ENCODE peak calls at places on chromosomes 4 and X, in five cellular contexts. R, L, K, Z and W are unnamed samples.
A peak's percentile ranks its signal among the peaks of the same experiment; 100 is the strongest.

GRCh38 chr4:109294006-109294405 is 8.5 kb downstream of the COL25A1 start:
- DNase-seq in R (peak; percentile 78), L (peak; percentile 15), K (no peak), Z (no peak), W (no peak)

GRCh38 chr4:75469896-75470295 is 44.3 kb downstream of the RCHY1 start:
- DNase-seq in K (no peak), Z (no peak), L (no peak), R (no peak), W (no peak)

GRCh38 chr4:160091631-160092030 is 988.8 kb downstream of the RAPGEF2 start:
- DNase-seq in Z (no peak), R (no peak), L (no peak), K (peak; percentile 80), W (no peak)

GRCh38 chrX:107448625-107449468 is 605 bp upstream of the FRMPD3 start:
- DNase-seq in Z (peak; percentile 14), K (no peak), R (peak; percentile 57), L (peak; percentile 25), W (peak; percentile 9)

GRCh38 chr4:170027181-170027829 is 1.1 kb upstream of the MFAP3L start:
- DNase-seq in R (peak; percentile 98), Z (peak; percentile 99), K (peak; percentile 96), L (peak; percentile 87), W (peak; percentile 98)

GRCh38 chrX:110108381-110108796 is 105.5 kb downstream of the TMEM164 start:
- DNase-seq in Z (no peak), K (no peak), R (no peak), L (no peak), W (peak; percentile 66)

GRCh38 chrX:28205905-28206304 is 224.7 kb upstream of the DCAF8L1 start:
- DNase-seq in Z (no peak), R (peak; percentile 0), K (peak; percentile 14), L (no peak), W (no peak)

GRCh38 chrX:140933056-140933455 is 69.3 kb upstream of the SPANXB1 start:
- DNase-seq in K (no peak), L (no peak), R (no peak), Z (no peak), W (no peak)

GRCh38 chr4:4672397-4672796 is 130.5 kb upstream of the STX18 start:
- DNase-seq in K (no peak), L (no peak), R (no peak), Z (no peak), W (no peak)

GRCh38 chrX:129957241-129958099 is 25.0 kb upstream of the BCORL1 start:
- DNase-seq in Z (peak; percentile 46), L (peak; percentile 11), R (peak; percentile 90), K (no peak), W (peak; percentile 45)

GRCh38 chrX:69396916-69397315 is 107.2 kb upstream of the NALF2 start:
- DNase-seq in L (no peak), Z (no peak), K (no peak), R (peak; percentile 67), W (no peak)

GRCh38 chrX:150940844-150941495 is 42.2 kb upstream of the HMGB3 start:
- DNase-seq in R (no peak), L (no peak), K (no peak), Z (no peak), W (no peak)

GRCh38 chrX:153944140-153944799 is at the start of gene RENBP:
- DNase-seq in K (no peak), L (no peak), Z (no peak), R (peak; percentile 68), W (no peak)

GRCh38 chr4:120755864-120756263 is 166.7 kb downstream of the PRDM5 start:
- DNase-seq in Z (no peak), L (no peak), R (no peak), K (no peak), W (no peak)

GRCh38 chrX:53714580-53715335 is 28.2 kb upstream of the HUWE1 start:
- DNase-seq in K (peak; percentile 69), Z (peak; percentile 64), L (peak; percentile 89), R (peak; percentile 46), W (peak; percentile 13)

GRCh38 chrX:152897216-152898144 is at the start of gene ZNF185:
- DNase-seq in Z (peak; percentile 59), L (peak; percentile 76), K (no peak), R (peak; percentile 92), W (peak; percentile 22)

GRCh38 chr4:128528793-128529553 is 241.4 kb upstream of the PGRMC2 start:
- DNase-seq in Z (peak; percentile 100), R (peak; percentile 99), K (peak; percentile 85), L (peak; percentile 88), W (peak; percentile 91)

GRCh38 chr4:126583509-126583908 is 1049.2 kb upstream of the INTU start:
- DNase-seq in R (peak; percentile 87), K (peak; percentile 20), L (peak; percentile 20), Z (peak; percentile 6), W (peak; percentile 11)

GRCh38 chr4:164359881-164360280 is 394.1 kb upstream of the SMIM31 start:
- DNase-seq in Z (no peak), K (no peak), R (no peak), L (no peak), W (no peak)

GRCh38 chr4:7787681-7788141 is 151.9 kb downstream of the AFAP1 start:
- DNase-seq in K (no peak), R (no peak), Z (no peak), L (no peak), W (no peak)

GRCh38 chr4:48944659-48945290 is 38.2 kb upstream of the OCIAD2 start:
- DNase-seq in K (peak; percentile 61), R (peak; percentile 61), L (peak; percentile 30), Z (no peak), W (no peak)

DNA sequence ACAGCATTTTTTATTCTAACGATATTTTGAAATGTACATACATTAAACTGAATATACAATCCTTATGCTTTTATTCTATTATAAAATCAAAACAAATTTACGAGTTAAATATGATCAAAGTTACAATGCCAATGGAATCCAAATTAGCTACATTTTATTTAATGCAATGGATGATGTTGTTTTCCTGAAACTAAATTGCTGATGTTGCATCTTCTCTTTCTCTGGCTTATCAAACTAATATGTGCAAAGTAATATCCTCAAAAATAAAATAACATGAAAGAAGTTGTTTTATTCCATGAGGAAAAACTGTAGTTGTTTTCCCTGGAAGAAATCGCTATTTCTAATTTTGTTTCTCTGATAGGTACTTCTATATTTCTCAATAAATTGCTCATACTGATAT is 106.8 kb downstream of the ASB9 start:
- DNase-seq in K (no peak), L (no peak), Z (no peak), R (no peak), W (no peak)
- H3K4me3 ChIP-seq in K (no peak overlapping the region), L (no peak overlapping the region), Z (no peak overlapping the region), R (no peak overlapping the region), W (no peak overlapping the region)

DNA sequence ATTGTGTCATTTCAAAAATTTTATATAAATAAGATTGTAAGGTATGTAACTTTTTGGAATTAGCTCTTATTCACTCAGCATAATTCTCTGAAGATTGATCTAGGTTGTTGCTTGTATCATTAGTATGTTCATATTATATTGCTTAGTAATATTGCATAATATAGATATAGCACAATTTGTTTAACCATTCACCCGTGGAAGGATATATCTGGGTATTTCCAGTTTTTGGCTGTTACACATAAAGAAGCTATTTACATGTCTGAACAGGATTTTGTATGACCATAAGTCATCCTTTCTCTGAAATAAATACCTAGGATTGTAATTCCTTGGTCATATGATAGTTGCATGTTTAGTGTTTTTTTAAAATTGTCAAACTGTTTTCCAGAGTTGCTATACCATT is 82.5 kb downstream of the CPEB2 start:
- DNase-seq in R (no peak), K (peak; percentile 44), Z (no peak), L (no peak), W (no peak)
- H3K4me1 ChIP-seq in R (no peaks in the 10 kb centered on the region), K (no peaks in the 10 kb centered on the region), Z (no peaks in the 10 kb centered on the region), L (no peaks in the 10 kb centered on the region), W (no peaks in the 10 kb centered on the region)

GRCh38 chr4:11469900-11470708 is 41.4 kb upstream of the HS3ST1 start:
- DNase-seq in R (no peak), Z (no peak), L (no peak), K (peak; percentile 77), W (no peak)

GRCh38 chr4:11467931-11468330 is 39.2 kb upstream of the HS3ST1 start:
- DNase-seq in L (no peak), Z (no peak), K (no peak), R (no peak), W (no peak)

GRCh38 chr4:11470709-11471441 is 42.2 kb upstream of the HS3ST1 start:
- DNase-seq in K (peak; percentile 91), L (no peak), R (peak; percentile 18), Z (no peak), W (no peak)

GRCh38 chr4:11471613-11472012 is 42.9 kb upstream of the HS3ST1 start:
- DNase-seq in L (no peak), R (no peak), K (no peak), Z (no peak), W (no peak)

GRCh38 chr4:11468901-11469300 is 40.2 kb upstream of the HS3ST1 start:
- DNase-seq in L (no peak), Z (no peak), R (peak; percentile 18), K (no peak), W (no peak)
- H3K9ac ChIP-seq in L (no peak overlapping the region), Z (no peak overlapping the region), R (no peak overlapping the region), K (no peak overlapping the region), W (no peak overlapping the region)

GRCh38 chr4:153152453-153153338 is 51.5 kb upstream of the TRIM2 start:
- DNase-seq in Z (peak; percentile 34), K (peak; percentile 16), R (peak; percentile 78), L (no peak), W (peak; percentile 60)

GRCh38 chr4:153153339-153153851 is 50.8 kb upstream of the TRIM2 start:
- DNase-seq in R (peak; percentile 90), K (peak; percentile 51), Z (peak; percentile 36), L (peak; percentile 19), W (peak; percentile 80)

GRCh38 chr4:153154010-153154975 is 50.0 kb upstream of the TRIM2 start:
- DNase-seq in R (no peak), K (peak; percentile 47), Z (peak; percentile 60), L (peak; percentile 51), W (peak; percentile 72)

GRCh38 chr4:153148796-153149195 is 55.4 kb upstream of the TRIM2 start:
- DNase-seq in K (no peak), Z (no peak), L (no peak), R (no peak), W (no peak)

GRCh38 chr4:153151535-153152452 is 52.4 kb upstream of the TRIM2 start:
- DNase-seq in Z (peak; percentile 67), L (peak; percentile 27), K (peak; percentile 19), R (peak; percentile 96), W (peak; percentile 50)
- H3K4me3 ChIP-seq in Z (no peak overlapping the region), L (peak overlapping the region; percentile 69), K (no peak overlapping the region), R (no peak overlapping the region), W (no peak overlapping the region)

GRCh38 chrX:17854069-17854468 is 7.0 kb downstream of the RAI2 start:
- DNase-seq in R (no peak), K (no peak), L (no peak), Z (no peak), W (no peak)
- H3K4me1 ChIP-seq in R (no peaks in the 10 kb centered on the region), K (no peaks in the 10 kb centered on the region), L (no peaks in the 10 kb centered on the region), Z (no peaks in the 10 kb centered on the region), W (peaks cover 19% of the 10 kb centered on the region)

GRCh38 chrX:2693526-2694002 is 2.5 kb downstream of the CD99 start:
- DNase-seq in L (no peak), Z (no peak), R (no peak), K (no peak), W (no peak)

GRCh38 chrX:2693123-2693438 is 2.0 kb downstream of the CD99 start:
- DNase-seq in L (no peak), Z (no peak), K (no peak), R (no peak), W (no peak)

GRCh38 chrX:2691543-2692220 is 587 bp downstream of the CD99 start:
- DNase-seq in K (no peak), L (peak; percentile 46), Z (peak; percentile 47), R (peak; percentile 57), W (peak; percentile 76)

GRCh38 chrX:2690856-2691542 is at the start of gene CD99:
- DNase-seq in K (peak; percentile 77), L (peak; percentile 77), R (peak; percentile 90), Z (peak; percentile 87), W (peak; percentile 92)

GRCh38 chrX:2692221-2693122 is 1.4 kb downstream of the CD99 start:
- DNase-seq in K (no peak), R (peak; percentile 73), Z (peak; percentile 85), L (peak; percentile 31), W (peak; percentile 66)
- H3K9ac ChIP-seq in K (peak overlapping the region; percentile 90), R (peak overlapping the region; percentile 85), Z (peak overlapping the region; percentile 86), L (peak overlapping the region; percentile 94), W (peak overlapping the region; percentile 98)